ENCODE peak calls at places on chromosomes 12 and 14, in five cellular contexts. One of them, this sample, is unnamed.

GRCh38 chr12:113098428-113099028 is 37.0 kb downstream of the RASAL1 start:
- DNase-seq in nephron progenitor cell: peak
- DNase-seq in stimulated activated CD4-positive, alpha-beta T cell treated with anti-CD3 and anti-CD28 coated beads, Interleukin-1b, Interleukin-23, amount 100 ng/mL, for 1 hour: peak
- DNase-seq in trophoblast cell: peak
- DNase-seq in DMS153: peak
- DNase-seq in this sample: peak

GRCh38 chr12:1915082-1915968 is 3.1 kb downstream of the CACNA2D4 start:
- DNase-seq in nephron progenitor cell: no peak
- DNase-seq in stimulated activated CD4-positive, alpha-beta T cell treated with anti-CD3 and anti-CD28 coated beads, Interleukin-1b, Interleukin-23, amount 100 ng/mL, for 1 hour: no peak
- DNase-seq in trophoblast cell: no peak
- DNase-seq in DMS153: no peak
- DNase-seq in this sample: no peak

GRCh38 chr14:69672372-69672771 is 61.0 kb downstream of the SUSD6 start:
- DNase-seq in nephron progenitor cell: no peak
- DNase-seq in stimulated activated CD4-positive, alpha-beta T cell treated with anti-CD3 and anti-CD28 coated beads, Interleukin-1b, Interleukin-23, amount 100 ng/mL, for 1 hour: no peak
- DNase-seq in trophoblast cell: no peak
- DNase-seq in DMS153: no peak
- DNase-seq in this sample: no peak

GRCh38 chr12:56315626-56316473 is at the start of gene CNPY2:
- DNase-seq in nephron progenitor cell: peak
- DNase-seq in stimulated activated CD4-positive, alpha-beta T cell treated with anti-CD3 and anti-CD28 coated beads, Interleukin-1b, Interleukin-23, amount 100 ng/mL, for 1 hour: peak
- DNase-seq in trophoblast cell: peak
- DNase-seq in DMS153: peak
- DNase-seq in this sample: peak

GRCh38 chr12:102095677-102096263 is 24.1 kb downstream of the NUP37 start:
- DNase-seq in nephron progenitor cell: no peak
- DNase-seq in stimulated activated CD4-positive, alpha-beta T cell treated with anti-CD3 and anti-CD28 coated beads, Interleukin-1b, Interleukin-23, amount 100 ng/mL, for 1 hour: no peak
- DNase-seq in trophoblast cell: peak
- DNase-seq in DMS153: peak
- DNase-seq in this sample: no peak

GRCh38 chr14:73725116-73726024 is 11.2 kb upstream of the PNMA1 start:
- DNase-seq in nephron progenitor cell: no peak
- DNase-seq in stimulated activated CD4-positive, alpha-beta T cell treated with anti-CD3 and anti-CD28 coated beads, Interleukin-1b, Interleukin-23, amount 100 ng/mL, for 1 hour: no peak
- DNase-seq in trophoblast cell: no peak
- DNase-seq in DMS153: no peak
- DNase-seq in this sample: no peak

GRCh38 chr12:31118831-31119530 is 45.3 kb downstream of the DDX11 start:
- DNase-seq in nephron progenitor cell: peak
- DNase-seq in stimulated activated CD4-positive, alpha-beta T cell treated with anti-CD3 and anti-CD28 coated beads, Interleukin-1b, Interleukin-23, amount 100 ng/mL, for 1 hour: no peak
- DNase-seq in trophoblast cell: no peak
- DNase-seq in DMS153: peak
- DNase-seq in this sample: no peak

GRCh38 chr14:63515240-63515639 is 27.9 kb downstream of the PPP2R5E start:
- DNase-seq in nephron progenitor cell: no peak
- DNase-seq in stimulated activated CD4-positive, alpha-beta T cell treated with anti-CD3 and anti-CD28 coated beads, Interleukin-1b, Interleukin-23, amount 100 ng/mL, for 1 hour: no peak
- DNase-seq in trophoblast cell: no peak
- DNase-seq in DMS153: no peak
- DNase-seq in this sample: no peak

GRCh38 chr14:95200404-95200803 is 43.1 kb upstream of the DICER1 start:
- DNase-seq in nephron progenitor cell: no peak
- DNase-seq in stimulated activated CD4-positive, alpha-beta T cell treated with anti-CD3 and anti-CD28 coated beads, Interleukin-1b, Interleukin-23, amount 100 ng/mL, for 1 hour: no peak
- DNase-seq in trophoblast cell: no peak
- DNase-seq in DMS153: no peak
- DNase-seq in this sample: no peak

GRCh38 chr12:80400591-80400991 is 43.4 kb upstream of the PTPRQ start:
- DNase-seq in nephron progenitor cell: no peak
- DNase-seq in stimulated activated CD4-positive, alpha-beta T cell treated with anti-CD3 and anti-CD28 coated beads, Interleukin-1b, Interleukin-23, amount 100 ng/mL, for 1 hour: no peak
- DNase-seq in trophoblast cell: no peak
- DNase-seq in DMS153: no peak
- DNase-seq in this sample: no peak

GRCh38 chr12:53051058-53051880 is 1.4 kb downstream of the TNS2 start:
- DNase-seq in nephron progenitor cell: peak
- DNase-seq in stimulated activated CD4-positive, alpha-beta T cell treated with anti-CD3 and anti-CD28 coated beads, Interleukin-1b, Interleukin-23, amount 100 ng/mL, for 1 hour: no peak
- DNase-seq in trophoblast cell: peak
- DNase-seq in DMS153: no peak
- DNase-seq in this sample: peak

GRCh38 chr12:116201908-116202307 is 75.6 kb downstream of the MED13L start:
- DNase-seq in nephron progenitor cell: no peak
- DNase-seq in stimulated activated CD4-positive, alpha-beta T cell treated with anti-CD3 and anti-CD28 coated beads, Interleukin-1b, Interleukin-23, amount 100 ng/mL, for 1 hour: no peak
- DNase-seq in trophoblast cell: peak
- DNase-seq in DMS153: no peak
- DNase-seq in this sample: no peak

GRCh38 chr14:36901846-36902245 is 240.2 kb downstream of the PAX9 start:
- DNase-seq in nephron progenitor cell: no peak
- DNase-seq in stimulated activated CD4-positive, alpha-beta T cell treated with anti-CD3 and anti-CD28 coated beads, Interleukin-1b, Interleukin-23, amount 100 ng/mL, for 1 hour: no peak
- DNase-seq in trophoblast cell: no peak
- DNase-seq in DMS153: no peak
- DNase-seq in this sample: no peak

GRCh38 chr14:77064535-77065178 is 33.4 kb upstream of the CIPC start:
- DNase-seq in nephron progenitor cell: no peak
- DNase-seq in stimulated activated CD4-positive, alpha-beta T cell treated with anti-CD3 and anti-CD28 coated beads, Interleukin-1b, Interleukin-23, amount 100 ng/mL, for 1 hour: no peak
- DNase-seq in trophoblast cell: no peak
- DNase-seq in DMS153: peak
- DNase-seq in this sample: no peak

GRCh38 chr14:86865934-86866333 is 1127.0 kb downstream of the GALC start:
- DNase-seq in nephron progenitor cell: no peak
- DNase-seq in stimulated activated CD4-positive, alpha-beta T cell treated with anti-CD3 and anti-CD28 coated beads, Interleukin-1b, Interleukin-23, amount 100 ng/mL, for 1 hour: no peak
- DNase-seq in trophoblast cell: no peak
- DNase-seq in DMS153: no peak
- DNase-seq in this sample: no peak

GRCh38 chr14:90518941-90519256 is 122.1 kb downstream of the CALM1 start:
- DNase-seq in nephron progenitor cell: no peak
- DNase-seq in stimulated activated CD4-positive, alpha-beta T cell treated with anti-CD3 and anti-CD28 coated beads, Interleukin-1b, Interleukin-23, amount 100 ng/mL, for 1 hour: peak
- DNase-seq in trophoblast cell: peak
- DNase-seq in DMS153: no peak
- DNase-seq in this sample: no peak

GRCh38 chr12:95976416-95976832 is 19.7 kb downstream of the HAL start:
- DNase-seq in nephron progenitor cell: no peak
- DNase-seq in stimulated activated CD4-positive, alpha-beta T cell treated with anti-CD3 and anti-CD28 coated beads, Interleukin-1b, Interleukin-23, amount 100 ng/mL, for 1 hour: no peak
- DNase-seq in trophoblast cell: peak
- DNase-seq in DMS153: no peak
- DNase-seq in this sample: no peak

GRCh38 chr12:111368291-111368683 is 608 bp downstream of the PHETA1 start:
- DNase-seq in nephron progenitor cell: peak
- DNase-seq in stimulated activated CD4-positive, alpha-beta T cell treated with anti-CD3 and anti-CD28 coated beads, Interleukin-1b, Interleukin-23, amount 100 ng/mL, for 1 hour: no peak
- DNase-seq in trophoblast cell: peak
- DNase-seq in DMS153: no peak
- DNase-seq in this sample: no peak

GRCh38 chr14:74955229-74955999 is at the start of gene PGF:
- DNase-seq in nephron progenitor cell: peak
- DNase-seq in stimulated activated CD4-positive, alpha-beta T cell treated with anti-CD3 and anti-CD28 coated beads, Interleukin-1b, Interleukin-23, amount 100 ng/mL, for 1 hour: no peak
- DNase-seq in trophoblast cell: peak
- DNase-seq in DMS153: peak
- DNase-seq in this sample: no peak

GRCh38 chr12:82857911-82858533 is 171.3 kb downstream of the TMTC2 start:
- DNase-seq in nephron progenitor cell: no peak
- DNase-seq in stimulated activated CD4-positive, alpha-beta T cell treated with anti-CD3 and anti-CD28 coated beads, Interleukin-1b, Interleukin-23, amount 100 ng/mL, for 1 hour: no peak
- DNase-seq in trophoblast cell: peak
- DNase-seq in DMS153: no peak
- DNase-seq in this sample: peak

GRCh38 chr14:61188936-61189808 is 92.0 kb downstream of the TMEM30B start:
- DNase-seq in nephron progenitor cell: peak
- DNase-seq in stimulated activated CD4-positive, alpha-beta T cell treated with anti-CD3 and anti-CD28 coated beads, Interleukin-1b, Interleukin-23, amount 100 ng/mL, for 1 hour: peak
- DNase-seq in trophoblast cell: peak
- DNase-seq in DMS153: no peak
- DNase-seq in this sample: no peak

GRCh38 chr12:46153267-46153872 is 115.5 kb downstream of the SLC38A1 start:
- DNase-seq in nephron progenitor cell: no peak
- DNase-seq in stimulated activated CD4-positive, alpha-beta T cell treated with anti-CD3 and anti-CD28 coated beads, Interleukin-1b, Interleukin-23, amount 100 ng/mL, for 1 hour: no peak
- DNase-seq in trophoblast cell: peak
- DNase-seq in DMS153: no peak
- DNase-seq in this sample: peak

GRCh38 chr14:74240794-74241610 is 1.8 kb downstream of the VSX2 start:
- DNase-seq in nephron progenitor cell: peak
- DNase-seq in stimulated activated CD4-positive, alpha-beta T cell treated with anti-CD3 and anti-CD28 coated beads, Interleukin-1b, Interleukin-23, amount 100 ng/mL, for 1 hour: no peak
- DNase-seq in trophoblast cell: peak
- DNase-seq in DMS153: no peak
- DNase-seq in this sample: no peak

GRCh38 chr12:112063264-112063663 is 45.3 kb downstream of the NAA25 start:
- DNase-seq in nephron progenitor cell: no peak
- DNase-seq in stimulated activated CD4-positive, alpha-beta T cell treated with anti-CD3 and anti-CD28 coated beads, Interleukin-1b, Interleukin-23, amount 100 ng/mL, for 1 hour: no peak
- DNase-seq in trophoblast cell: peak
- DNase-seq in DMS153: no peak
- DNase-seq in this sample: no peak

GRCh38 chr14:52862652-52863338 is 71.4 kb upstream of the GNPNAT1 start:
- DNase-seq in nephron progenitor cell: no peak
- DNase-seq in stimulated activated CD4-positive, alpha-beta T cell treated with anti-CD3 and anti-CD28 coated beads, Interleukin-1b, Interleukin-23, amount 100 ng/mL, for 1 hour: no peak
- DNase-seq in trophoblast cell: peak
- DNase-seq in DMS153: no peak
- DNase-seq in this sample: no peak

GRCh38 chr12:128792881-128793280 is 30.9 kb downstream of the SLC15A4 start:
- DNase-seq in nephron progenitor cell: no peak
- DNase-seq in stimulated activated CD4-positive, alpha-beta T cell treated with anti-CD3 and anti-CD28 coated beads, Interleukin-1b, Interleukin-23, amount 100 ng/mL, for 1 hour: no peak
- DNase-seq in trophoblast cell: no peak
- DNase-seq in DMS153: no peak
- DNase-seq in this sample: no peak

GRCh38 chr14:96739511-96739910 is 57.7 kb upstream of the VRK1 start:
- DNase-seq in nephron progenitor cell: peak
- DNase-seq in stimulated activated CD4-positive, alpha-beta T cell treated with anti-CD3 and anti-CD28 coated beads, Interleukin-1b, Interleukin-23, amount 100 ng/mL, for 1 hour: no peak
- DNase-seq in trophoblast cell: peak
- DNase-seq in DMS153: no peak
- DNase-seq in this sample: no peak

GRCh38 chr12:19095869-19096480 is 33.6 kb upstream of the PLEKHA5 start:
- DNase-seq in nephron progenitor cell: no peak
- DNase-seq in stimulated activated CD4-positive, alpha-beta T cell treated with anti-CD3 and anti-CD28 coated beads, Interleukin-1b, Interleukin-23, amount 100 ng/mL, for 1 hour: no peak
- DNase-seq in trophoblast cell: peak
- DNase-seq in DMS153: no peak
- DNase-seq in this sample: no peak

GRCh38 chr14:68627868-68628604 is 164.8 kb downstream of the ZFP36L1 start:
- DNase-seq in nephron progenitor cell: peak
- DNase-seq in stimulated activated CD4-positive, alpha-beta T cell treated with anti-CD3 and anti-CD28 coated beads, Interleukin-1b, Interleukin-23, amount 100 ng/mL, for 1 hour: peak
- DNase-seq in trophoblast cell: peak
- DNase-seq in DMS153: peak
- DNase-seq in this sample: no peak

GRCh38 chr14:19878029-19878642 is 3.2 kb downstream of the OR4K2 start:
- DNase-seq in nephron progenitor cell: no peak
- DNase-seq in stimulated activated CD4-positive, alpha-beta T cell treated with anti-CD3 and anti-CD28 coated beads, Interleukin-1b, Interleukin-23, amount 100 ng/mL, for 1 hour: no peak
- DNase-seq in trophoblast cell: peak
- DNase-seq in DMS153: no peak
- DNase-seq in this sample: no peak

GRCh38 chr14:23385840-23386657 is 9.2 kb downstream of the CMTM5 start:
- DNase-seq in nephron progenitor cell: no peak
- DNase-seq in stimulated activated CD4-positive, alpha-beta T cell treated with anti-CD3 and anti-CD28 coated beads, Interleukin-1b, Interleukin-23, amount 100 ng/mL, for 1 hour: no peak
- DNase-seq in trophoblast cell: peak
- DNase-seq in DMS153: peak
- DNase-seq in this sample: no peak

GRCh38 chr14:75053396-75054289 is 2.4 kb upstream of the MLH3 start:
- DNase-seq in nephron progenitor cell: no peak
- DNase-seq in stimulated activated CD4-positive, alpha-beta T cell treated with anti-CD3 and anti-CD28 coated beads, Interleukin-1b, Interleukin-23, amount 100 ng/mL, for 1 hour: no peak
- DNase-seq in trophoblast cell: no peak
- DNase-seq in DMS153: no peak
- DNase-seq in this sample: no peak

GRCh38 chr12:19026637-19027508 is 102.7 kb upstream of the PLEKHA5 start:
- DNase-seq in nephron progenitor cell: no peak
- DNase-seq in stimulated activated CD4-positive, alpha-beta T cell treated with anti-CD3 and anti-CD28 coated beads, Interleukin-1b, Interleukin-23, amount 100 ng/mL, for 1 hour: no peak
- DNase-seq in trophoblast cell: peak
- DNase-seq in DMS153: no peak
- DNase-seq in this sample: no peak

GRCh38 chr14:35292770-35293561 is 784 bp downstream of the PSMA6 start:
- DNase-seq in nephron progenitor cell: no peak
- DNase-seq in stimulated activated CD4-positive, alpha-beta T cell treated with anti-CD3 and anti-CD28 coated beads, Interleukin-1b, Interleukin-23, amount 100 ng/mL, for 1 hour: no peak
- DNase-seq in trophoblast cell: peak
- DNase-seq in DMS153: no peak
- DNase-seq in this sample: no peak

GRCh38 chr12:27220057-27220987 is 23.8 kb upstream of the STK38L start:
- DNase-seq in nephron progenitor cell: no peak
- DNase-seq in stimulated activated CD4-positive, alpha-beta T cell treated with anti-CD3 and anti-CD28 coated beads, Interleukin-1b, Interleukin-23, amount 100 ng/mL, for 1 hour: no peak
- DNase-seq in trophoblast cell: peak
- DNase-seq in DMS153: no peak
- DNase-seq in this sample: no peak

GRCh38 chr12:64160021-64160717 is 61.9 kb downstream of the KICS2 start:
- DNase-seq in nephron progenitor cell: no peak
- DNase-seq in stimulated activated CD4-positive, alpha-beta T cell treated with anti-CD3 and anti-CD28 coated beads, Interleukin-1b, Interleukin-23, amount 100 ng/mL, for 1 hour: no peak
- DNase-seq in trophoblast cell: no peak
- DNase-seq in DMS153: no peak
- DNase-seq in this sample: no peak

GRCh38 chr14:50061664-50062437 is 54.5 kb downstream of the VCPKMT start:
- DNase-seq in nephron progenitor cell: peak
- DNase-seq in stimulated activated CD4-positive, alpha-beta T cell treated with anti-CD3 and anti-CD28 coated beads, Interleukin-1b, Interleukin-23, amount 100 ng/mL, for 1 hour: no peak
- DNase-seq in trophoblast cell: no peak
- DNase-seq in DMS153: peak
- DNase-seq in this sample: no peak

This sample was measured in epithelial cell of proximal tubule.